ENCODE peak calls at places on chromosomes 2 and 18, in five cellular contexts. B is CD4-positive, alpha-beta T cell; R is epithelial cell of esophagus; J is GM06990; U is fibroblast of pulmonary artery. Z is an unnamed sample.

GRCh38 chr18:9762561-9762960 is 54.5 kb downstream of the RAB31 start:
- DNase-seq in R (no peak), J (no peak), B (no peak), U (no peak), Z (no peak)

GRCh38 chr2:217964255-217964654 is 38.5 kb downstream of the TNS1 start:
- DNase-seq in B (no peak), U (peak), J (no peak), R (no peak), Z (no peak)

GRCh38 chr2:141187063-141187429 is 943.8 kb downstream of the LRP1B start:
- DNase-seq in U (peak), R (no peak), B (no peak), J (no peak), Z (no peak)

GRCh38 chr2:236375973-236376476 is 111.8 kb upstream of the ASB18 start:
- DNase-seq in J (no peak), R (no peak), U (no peak), B (no peak), Z (no peak)

GRCh38 chr2:177397501-177398289 is 5.1 kb downstream of the AGPS start:
- DNase-seq in U (peak), J (peak), B (no peak), R (peak), Z (no peak)

GRCh38 chr18:47720741-47721140 is 209.7 kb downstream of the SMAD2 start:
- DNase-seq in B (no peak), U (no peak), R (no peak), J (no peak), Z (no peak)

GRCh38 chr18:10354241-10354811 is 100.1 kb upstream of the APCDD1 start:
- DNase-seq in R (no peak), J (no peak), U (no peak), B (no peak), Z (no peak)

GRCh38 chr2:227849906-227850305 is 21.5 kb upstream of the DAW1 start:
- DNase-seq in U (peak), J (no peak), R (peak), B (no peak), Z (no peak)

GRCh38 chr2:96180002-96180401 is 28.6 kb downstream of the STARD7 start:
- DNase-seq in J (no peak), R (no peak), B (no peak), U (no peak), Z (no peak)

GRCh38 chr2:29233428-29233827 is 118.2 kb downstream of the CLIP4 start:
- DNase-seq in B (no peak), J (no peak), R (peak), U (no peak), Z (no peak)

GRCh38 chr2:142291964-142292363 is 161.1 kb upstream of the LRP1B start:
- DNase-seq in J (no peak), B (no peak), R (peak), U (no peak), Z (no peak)

GRCh38 chr2:106257135-106257534 is 63.0 kb upstream of the UXS1 start:
- DNase-seq in B (no peak), U (no peak), R (no peak), J (no peak), Z (no peak)

GRCh38 chr18:8559612-8560011 is 49.6 kb upstream of the RAB12 start:
- DNase-seq in B (no peak), U (no peak), R (peak), J (no peak), Z (no peak)

GRCh38 chr2:46259782-46260178 is 37.4 kb upstream of the EPAS1 start:
- DNase-seq in B (no peak), J (no peak), U (no peak), R (no peak), Z (no peak)

GRCh38 chr2:42493468-42493884 is 306 bp downstream of the KCNG3 start:
- DNase-seq in U (no peak), J (no peak), B (no peak), R (no peak), Z (no peak)

GRCh38 chr2:42494434-42495233 is 852 bp upstream of the KCNG3 start:
- DNase-seq in R (peak), J (peak), U (peak), B (peak), Z (no peak)

GRCh38 chr2:42493885-42494433 is at the start of gene KCNG3:
- DNase-seq in B (peak), J (peak), U (peak), R (peak), Z (peak)

GRCh38 chr2:42495611-42496010 is 1.8 kb upstream of the KCNG3 start:
- DNase-seq in R (no peak), U (no peak), B (no peak), J (no peak), Z (no peak)

GRCh38 chr2:42495234-42495581 is 1.4 kb upstream of the KCNG3 start:
- DNase-seq in U (no peak), R (no peak), B (no peak), J (no peak), Z (no peak)
- TF ChIP-seq CTCF in U (no peak), R (no peak), B (no peak), J (no peak), Z (no peak)

DNA sequence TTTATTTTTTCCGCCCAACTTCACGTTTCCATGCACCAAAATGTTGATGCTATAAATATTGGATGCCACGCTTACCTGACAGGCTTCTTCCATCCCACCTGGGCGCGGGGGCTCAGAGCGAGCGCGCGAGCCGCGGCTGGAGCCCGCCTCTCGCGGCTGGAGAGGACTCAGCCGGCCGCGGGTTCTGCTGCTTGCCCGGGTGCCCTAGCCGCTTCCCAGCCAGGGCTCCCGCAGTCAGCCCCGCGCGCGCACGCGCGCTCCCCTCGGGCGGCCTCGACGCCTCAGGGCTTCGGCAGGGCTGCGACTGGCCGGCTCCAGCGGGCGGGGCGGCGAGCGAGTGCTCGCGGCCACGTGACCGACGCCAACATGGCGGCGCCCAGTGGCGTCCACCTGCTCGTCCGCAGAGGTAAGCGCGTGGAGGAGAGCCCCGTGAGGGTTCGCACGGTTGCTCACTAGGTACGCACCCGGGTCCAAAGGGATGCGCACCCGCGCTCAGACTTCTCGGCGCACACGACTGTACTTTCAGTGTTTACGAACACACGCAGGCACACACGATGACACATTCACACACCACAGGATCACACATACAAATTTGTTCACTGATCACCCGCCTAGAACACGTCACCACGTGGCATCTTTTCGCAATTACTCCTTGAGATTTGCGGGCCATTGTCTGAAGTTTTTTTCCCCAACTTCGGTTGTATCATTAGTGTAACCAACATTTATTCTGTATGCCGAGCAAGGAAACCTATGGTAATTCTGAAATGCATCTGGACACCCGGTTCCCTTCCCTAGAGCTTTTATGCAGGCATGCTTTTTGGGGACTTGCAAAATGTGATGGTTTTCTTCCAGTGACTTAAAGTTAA is at the start of gene METAP1D:
- DNase-seq in R (peak), B (peak), J (peak), U (peak), Z (peak)
- TF ChIP-seq CTCF in R (no peak), B (no peak), J (peak), U (no peak), Z (no peak)

GRCh38 chr2:64932327-64933216 is 56.6 kb upstream of the SLC1A4 start:
- DNase-seq in U (no peak), J (peak), B (no peak), R (no peak), Z (no peak)
- TF ChIP-seq CTCF in U (no peak), J (no peak), B (no peak), R (no peak), Z (no peak)

GRCh38 chr18:46169464-46169941 is 65.3 kb downstream of the HAUS1 start:
- DNase-seq in U (peak), B (no peak), J (no peak), R (peak), Z (no peak)
- TF ChIP-seq CTCF in U (no peak), B (no peak), J (no peak), R (no peak), Z (no peak)

DNA sequence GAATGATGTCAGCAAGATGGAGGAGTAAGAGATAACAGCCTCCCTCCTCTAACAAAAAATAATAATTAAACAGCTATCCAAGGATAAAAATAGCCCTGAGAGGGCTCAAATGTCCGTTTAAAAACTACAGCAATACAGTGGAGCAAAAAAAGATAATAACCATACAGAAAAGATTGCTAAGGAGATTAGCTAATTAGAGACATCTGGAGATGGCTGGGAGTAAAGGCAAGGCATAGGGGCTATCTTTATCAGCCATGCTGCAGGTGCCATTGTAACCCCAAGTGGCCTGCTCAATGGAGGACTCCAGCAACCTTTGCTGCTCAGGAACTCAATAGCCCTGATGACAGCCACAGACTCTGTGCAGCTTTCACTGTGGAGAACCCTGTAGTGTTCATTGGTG is 42.7 kb downstream of the MDH1 start:
- DNase-seq in R (no peak), B (no peak), U (no peak), J (no peak), Z (no peak)
- TF ChIP-seq CTCF in R (no peak), B (no peak), U (no peak), J (no peak), Z (no peak)

GRCh38 chr18:24734058-24734457 is 273.6 kb downstream of the HRH4 start:
- DNase-seq in U (no peak), R (peak), J (no peak), B (no peak), Z (no peak)
- TF ChIP-seq CTCF in U (no peak), R (peak), J (no peak), B (no peak), Z (no peak)

GRCh38 chr2:160085662-160086061 is 23.2 kb upstream of the PLA2R1 start:
- DNase-seq in U (no peak), B (no peak), J (no peak), R (no peak), Z (no peak)
- TF ChIP-seq CTCF in U (peak), B (no peak), J (peak), R (peak), Z (no peak)

DNA sequence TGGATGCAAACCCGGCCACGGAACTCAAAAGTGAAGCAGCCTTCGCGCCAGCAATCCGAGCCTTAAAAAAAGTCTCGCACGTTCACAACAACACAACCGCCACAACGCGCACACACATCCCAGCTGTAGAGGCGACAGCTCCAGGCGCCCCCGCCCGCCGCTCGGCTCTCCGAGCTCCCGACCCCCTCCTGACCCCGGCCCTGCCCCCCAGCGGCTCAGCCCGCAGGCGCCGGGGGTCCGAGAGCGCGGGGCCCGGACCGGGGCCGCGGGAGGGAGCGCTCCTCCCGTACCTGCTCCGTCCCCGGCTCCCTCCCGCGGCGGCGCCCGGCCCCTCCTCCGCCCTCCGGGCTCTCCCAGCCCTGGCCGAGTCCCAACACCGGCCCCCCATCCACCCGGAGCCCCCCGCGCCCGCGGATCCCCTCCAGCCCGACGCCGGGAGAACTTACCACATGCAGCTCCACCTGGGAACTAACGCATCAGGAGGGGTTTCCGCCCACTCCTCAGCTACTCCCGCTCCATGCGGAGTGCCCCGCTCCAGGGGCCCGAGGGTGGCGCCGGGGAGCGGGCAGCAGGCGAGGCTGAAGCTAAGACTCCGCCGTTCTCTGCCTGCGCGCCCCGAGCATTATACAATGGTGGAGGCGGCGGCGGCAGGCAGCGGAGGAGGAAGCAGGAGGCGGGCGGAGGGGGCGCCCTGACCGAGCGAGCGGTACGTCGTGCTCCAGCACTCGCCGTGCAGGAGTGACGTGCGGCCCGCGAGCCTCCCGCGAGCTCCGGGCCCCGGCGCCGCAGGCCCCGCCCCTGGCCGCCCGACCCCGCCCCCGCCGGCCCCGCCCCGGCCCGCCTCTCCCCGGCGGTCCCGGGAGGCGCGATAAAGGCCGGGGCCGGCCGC is at the start of gene SERTAD2:
- DNase-seq in R (peak), B (peak), J (peak), U (peak), Z (no peak)
- TF ChIP-seq CTCF in R (no peak), B (peak), J (peak), U (no peak), Z (no peak)

GRCh38 chr2:202634556-202635440 is at the start of gene FAM117B:
- DNase-seq in B (peak), J (peak), R (peak), U (peak), Z (peak)
- TF ChIP-seq CTCF in B (no peak), J (no peak), R (no peak), U (no peak), Z (no peak)

Z was measured in omental fat pad.